ENCODE peak calls at places on chromosomes 13 and 19, in nine cellular contexts. G is heart left ventricle, O is K562, P is GM12878, H is upper lobe of left lung, D is HepG2, C is A549, X is HCT116, E is right lobe of liver. Q is an unnamed sample.

GRCh38 chr13:30796132-30796832 is 60.9 kb downstream of the ALOX5AP start:
- ATAC-seq in H (no peak), G (no peak), O (no peak), X (peak; percentile 72), D (no peak), P (peak; percentile 68), E (peak; percentile 15), C (peak; percentile 71), Q (no peak)

GRCh38 chr13:36297259-36297599 is 385 bp downstream of the CCDC169 start:
- ATAC-seq in E (peak; percentile 26), O (peak; percentile 53), P (peak; percentile 79), H (no peak), X (no peak), D (no peak), C (peak; percentile 80), G (peak; percentile 45), Q (peak; percentile 44)

GRCh38 chr19:3544742-3545668 is 6.0 kb downstream of the TEKTIP1 start:
- ATAC-seq in D (peak; percentile 75), X (peak; percentile 86), H (peak; percentile 76), C (peak; percentile 73), P (peak; percentile 92), O (peak; percentile 93), G (peak; percentile 68), E (peak; percentile 81), Q (peak; percentile 62)

GRCh38 chr19:14795078-14795721 is 16.8 kb upstream of the ADGRE2 start:
- ATAC-seq in X (no peak), C (no peak), H (no peak), D (no peak), O (peak; percentile 87), E (peak; percentile 20), P (no peak), G (no peak), Q (no peak)

GRCh38 chr13:98820744-98821371 is 68.4 kb upstream of the SLC15A1 start:
- ATAC-seq in H (no peak), D (peak; percentile 64), O (no peak), C (no peak), X (no peak), P (peak; percentile 63), E (no peak), G (peak; percentile 5), Q (no peak)

GRCh38 chr13:25675060-25675459 is 303.3 kb downstream of the ATP8A2 start:
- ATAC-seq in C (no peak), H (no peak), E (no peak), O (no peak), D (no peak), X (no peak), P (no peak), G (no peak), Q (no peak)

GRCh38 chr19:39467941-39468340 is 12.7 kb upstream of the TIMM50 start:
- ATAC-seq in H (no peak), X (no peak), O (no peak), D (no peak), P (no peak), E (no peak), C (no peak), G (no peak), Q (no peak)

GRCh38 chr19:45508931-45509691 is 1.8 kb downstream of the VASP start:
- ATAC-seq in D (peak; percentile 49), O (peak; percentile 67), H (peak; percentile 55), G (peak; percentile 77), X (peak; percentile 26), E (peak; percentile 40), P (peak; percentile 71), C (peak; percentile 35), Q (peak; percentile 73)

GRCh38 chr19:11554160-11554559 is 4.9 kb downstream of the ELOF1 start:
- ATAC-seq in H (no peak), C (no peak), X (no peak), D (no peak), G (no peak), O (no peak), E (no peak), P (peak; percentile 62), Q (no peak)

DNA sequence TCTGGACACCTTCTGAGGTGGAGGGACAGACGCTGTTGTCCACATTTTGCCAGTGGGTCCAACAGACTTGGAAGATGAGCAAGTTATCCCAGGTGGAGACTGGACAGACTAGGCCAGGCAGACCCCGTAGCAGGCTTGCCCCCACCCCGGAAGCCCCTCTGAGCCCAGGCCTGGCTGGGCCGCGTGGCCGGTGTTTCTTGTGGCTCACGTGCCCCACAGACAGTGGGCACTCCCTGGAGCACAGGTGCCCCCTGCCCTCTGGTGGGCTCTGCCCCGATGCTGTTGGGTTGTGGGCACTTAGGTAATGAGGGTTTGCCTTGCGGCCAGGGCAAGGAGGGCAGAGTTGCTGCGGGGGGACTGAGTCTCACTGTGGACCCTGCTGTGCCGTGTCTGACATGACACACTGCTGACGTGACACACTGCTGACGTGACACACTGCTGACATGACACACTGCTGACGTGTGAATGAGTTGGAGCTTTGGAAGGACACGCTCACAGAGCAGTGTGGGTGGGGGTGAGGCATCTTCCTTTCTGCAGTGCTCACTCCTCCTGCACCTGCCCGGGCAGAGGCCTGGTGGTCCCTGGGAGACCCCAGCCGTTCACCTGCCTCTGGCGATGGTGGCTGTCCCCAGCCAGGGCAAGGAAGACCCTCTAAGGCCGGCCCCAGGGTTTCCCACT is 25.1 kb downstream of the DOT1L start:
- ATAC-seq in D (no peak), P (no peak), H (no peak), X (no peak), G (no peak), C (no peak), O (no peak), E (no peak), Q (no peak)
- H3K4me1 ChIP-seq in D (no peaks in the 10 kb centered on the region), P (peaks cover 13% of the 10 kb centered on the region), H (peaks cover 46% of the 10 kb centered on the region), X (no peaks in the 10 kb centered on the region), G (peaks cover 31% of the 10 kb centered on the region), C (no peaks in the 10 kb centered on the region), O (no peaks in the 10 kb centered on the region), E (no peaks in the 10 kb centered on the region), Q (peaks cover 62% of the 10 kb centered on the region)

GRCh38 chr19:41532526-41532925 is 43.4 kb upstream of the CEACAM21 start:
- ATAC-seq in P (no peak), D (no peak), C (no peak), G (no peak), X (no peak), H (no peak), O (no peak), E (no peak), Q (no peak)
- H3K4me3 ChIP-seq in P (peak overlapping the region; percentile 65), D (no peak overlapping the region), C (no peak overlapping the region), G (no peak overlapping the region), X (no peak overlapping the region), H (no peak overlapping the region), O (no peak overlapping the region), E (no peak overlapping the region), Q (no peak overlapping the region)

DNA sequence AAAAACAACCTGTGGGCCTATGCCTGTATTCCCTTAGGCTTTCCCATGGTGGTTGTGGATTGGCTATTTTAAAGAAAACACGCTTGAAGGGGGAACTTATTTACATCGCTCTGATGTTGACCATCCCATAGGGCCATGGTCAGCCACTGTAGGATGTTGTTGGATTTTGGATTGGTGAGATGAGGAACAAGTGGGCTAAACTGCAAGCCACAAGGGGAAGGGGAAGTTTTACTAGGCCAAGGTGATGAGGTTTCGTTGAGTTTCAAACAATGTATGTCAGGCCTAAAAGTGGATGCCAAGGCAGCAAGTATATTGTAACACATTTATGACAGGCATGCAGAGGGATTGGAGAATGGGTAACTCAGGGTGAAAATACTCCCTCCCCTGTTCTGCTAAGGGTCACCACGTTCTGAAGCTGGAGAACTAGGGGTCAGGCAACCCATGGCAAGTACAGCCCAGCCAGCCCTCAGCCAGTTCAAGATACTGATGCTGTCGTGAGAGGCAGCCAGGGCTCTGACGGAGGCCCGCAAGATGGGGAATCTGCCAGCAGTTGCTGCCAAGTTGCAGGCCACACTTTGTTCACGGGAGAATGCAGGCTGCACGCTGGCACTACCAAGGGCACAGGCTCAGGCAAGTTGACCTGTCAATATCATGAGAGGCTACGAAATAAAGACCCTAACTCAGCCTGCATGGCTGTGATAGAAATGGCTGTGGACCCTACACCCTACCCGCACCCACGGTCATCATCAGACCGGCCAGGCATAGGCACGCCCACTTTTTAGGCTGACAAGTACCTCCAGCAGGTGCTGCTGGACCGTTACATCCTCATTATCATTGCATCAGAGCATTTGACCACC is 11.1 kb downstream of the IRGC start:
- ATAC-seq in X (no peak), H (no peak), P (peak; percentile 56), E (no peak), D (no peak), O (peak; percentile 33), C (peak; percentile 14), G (peak; percentile 88), Q (no peak)
- TF ChIP-seq POLR2A in X (no peak), H (no peak), P (no peak), E (no peak), D (no peak), O (no peak), C (no peak), G (no peak), Q (no peak)

GRCh38 chr19:13153627-13154240 is 3.5 kb downstream of the IER2 start:
- ATAC-seq in E (no peak), D (no peak), C (no peak), P (no peak), X (no peak), H (no peak), G (no peak), O (peak; percentile 0), Q (no peak)
- H3K4me1 ChIP-seq in E (peaks cover 14% of the 10 kb centered on the region), D (peaks cover 41% of the 10 kb centered on the region), C (peaks cover 16% of the 10 kb centered on the region), P (peaks cover 26% of the 10 kb centered on the region), X (peaks cover 65% of the 10 kb centered on the region), H (peaks cover 42% of the 10 kb centered on the region), G (peaks cover 10% of the 10 kb centered on the region), O (peaks cover 14% of the 10 kb centered on the region), Q (no peaks in the 10 kb centered on the region)

Q was measured in gastroesophageal sphincter.